ENCODE peak calls at places on chromosomes 2 and 18, in eight cellular contexts. U, F, W, R, V, E, Y and S are unnamed samples.

GRCh38 chr2:151891566-151892194 is 63.5 kb upstream of the ARL5A start:
- DNase-seq in U (peak; percentile 23), F (no peak), W (no peak), R (no peak), V (no peak), E (no peak), Y (peak; percentile 19), S (no peak)

GRCh38 chr2:239337877-239338484 is 62.8 kb downstream of the HDAC4 start:
- DNase-seq in U (peak; percentile 63), F (no peak), W (no peak), R (no peak), V (no peak), E (no peak), Y (no peak), S (no peak)

GRCh38 chr2:84971799-84972790 is 1.1 kb downstream of the KCMF1 start:
- DNase-seq in U (peak; percentile 48), F (peak; percentile 74), W (peak; percentile 42), R (peak; percentile 78), V (peak; percentile 61), E (no peak), Y (no peak), S (peak; percentile 75)

GRCh38 chr2:75619992-75620740 is 26.4 kb upstream of the MRPL19 start:
- DNase-seq in U (no peak), F (no peak), W (no peak), R (no peak), V (no peak), E (peak; percentile 53), Y (no peak), S (no peak)

GRCh38 chr2:182165196-182165595 is 179.5 kb downstream of the PPP1R1C start:
- DNase-seq in U (no peak), F (no peak), W (no peak), R (no peak), V (no peak), E (peak; percentile 39), Y (no peak), S (no peak)

GRCh38 chr2:204060896-204061640 is 124.5 kb downstream of the ICOS start:
- DNase-seq in U (no peak), F (no peak), W (no peak), R (no peak), V (no peak), E (no peak), Y (no peak), S (no peak)

GRCh38 chr2:37454851-37455762 is 110.7 kb downstream of the QPCT start:
- DNase-seq in U (no peak), F (no peak), W (no peak), R (no peak), V (no peak), E (no peak), Y (no peak), S (no peak)

GRCh38 chr2:85888020-85888744 is 608 bp downstream of the ST3GAL5 start:
- DNase-seq in U (peak; percentile 59), F (peak; percentile 52), W (no peak), R (peak; percentile 38), V (no peak), E (no peak), Y (no peak), S (peak; percentile 57)

DNA sequence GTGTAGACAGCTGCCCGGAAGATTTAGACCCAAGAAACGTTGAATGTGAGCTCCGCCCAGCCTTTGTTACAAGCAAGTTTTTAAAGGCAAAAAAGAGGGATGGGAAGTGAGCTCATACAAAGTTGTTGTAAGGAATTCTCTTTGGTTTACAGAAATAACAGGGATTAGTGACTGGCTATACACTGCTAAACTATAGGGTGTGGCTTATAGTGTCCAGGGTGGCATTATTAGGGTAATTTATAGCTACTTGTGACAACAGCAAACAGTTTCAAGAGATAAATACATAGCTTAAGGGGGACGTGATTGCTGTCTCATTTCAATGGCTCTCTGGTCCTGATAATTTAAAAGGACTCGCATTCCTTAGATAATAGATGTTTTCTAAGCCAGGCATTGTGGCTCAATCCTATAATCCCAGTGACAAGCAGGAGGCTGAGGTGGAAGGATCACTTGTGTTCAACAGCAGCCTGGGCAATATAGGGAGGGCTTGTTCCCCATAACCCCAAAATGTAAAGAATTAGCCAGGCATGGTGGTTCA is 66.5 kb upstream of the TGIF1 start:
- DNase-seq in U (peak; percentile 36), F (no peak), W (no peak), R (no peak), V (no peak), E (no peak), Y (no peak), S (no peak)
- H3K27ac ChIP-seq in U (no peak overlapping the region), F (no peak overlapping the region), W (no peak overlapping the region), R (no peak overlapping the region), V (no peak overlapping the region), E (no peak overlapping the region), Y (no peak overlapping the region), S (no peak overlapping the region)

GRCh38 chr2:46329803-46330775 is 32.9 kb downstream of the EPAS1 start:
- DNase-seq in U (no peak), F (no peak), W (peak; percentile 95), R (no peak), V (no peak), E (peak; percentile 91), Y (no peak), S (no peak)

GRCh38 chr2:46333912-46334311 is 36.7 kb downstream of the EPAS1 start:
- DNase-seq in U (peak; percentile 21), F (no peak), W (no peak), R (no peak), V (no peak), E (no peak), Y (no peak), S (no peak)

GRCh38 chr2:46329340-46329739 is 32.1 kb downstream of the EPAS1 start:
- DNase-seq in U (no peak), F (no peak), W (no peak), R (no peak), V (no peak), E (no peak), Y (no peak), S (no peak)

GRCh38 chr2:46332686-46333281 is 35.6 kb downstream of the EPAS1 start:
- DNase-seq in U (no peak), F (no peak), W (peak; percentile 45), R (no peak), V (no peak), E (peak; percentile 99), Y (no peak), S (no peak)

DNA sequence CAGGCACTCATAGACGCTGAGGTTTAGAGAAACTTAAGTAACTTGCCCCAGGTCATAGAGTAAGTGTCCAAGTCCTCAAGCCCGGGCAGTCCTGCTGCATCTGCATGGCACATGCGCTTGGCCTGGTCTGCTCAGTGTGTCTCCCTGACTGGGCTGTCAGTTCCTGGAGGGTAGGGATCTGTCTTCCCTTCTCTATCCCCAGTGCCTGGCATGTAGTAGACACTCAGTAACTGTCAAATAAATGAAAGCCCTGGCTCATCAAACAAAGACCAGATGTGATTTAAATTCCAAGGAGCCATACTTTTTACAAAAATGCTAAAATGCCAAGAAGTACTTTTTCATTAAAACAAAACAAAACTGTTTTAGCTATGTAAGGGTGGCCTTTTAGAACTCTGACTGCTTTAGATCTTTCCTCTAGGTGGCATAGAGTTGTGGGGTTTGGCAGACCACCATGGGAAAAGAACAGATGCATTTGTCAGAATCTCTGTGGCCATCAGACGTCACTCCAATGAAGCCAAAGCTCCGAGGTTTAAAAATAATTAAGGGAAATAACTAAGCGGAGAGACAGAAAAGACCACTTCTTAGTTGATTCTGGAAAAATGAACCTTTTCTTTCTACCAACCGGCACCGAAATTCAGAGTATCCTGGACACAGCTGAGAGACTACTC is 34.0 kb downstream of the EPAS1 start:
- DNase-seq in U (no peak), F (no peak), W (no peak), R (no peak), V (no peak), E (no peak), Y (no peak), S (no peak)
- H3K4me1 ChIP-seq in U (peaks cover 28% of the 10 kb centered on the region), F (no peaks in the 10 kb centered on the region), W (peaks cover 64% of the 10 kb centered on the region), R (peaks cover 3% of the 10 kb centered on the region), V (peaks cover 98% of the 10 kb centered on the region), E (peaks cover 84% of the 10 kb centered on the region), Y (peaks cover 75% of the 10 kb centered on the region), S (peaks cover 97% of the 10 kb centered on the region)

GRCh38 chr2:9758741-9759140 is 84.5 kb upstream of the TAF1B start:
- DNase-seq in U (no peak), F (no peak), W (no peak), R (no peak), V (no peak), E (peak; percentile 54), Y (peak; percentile 76), S (no peak)

GRCh38 chr2:9761547-9761946 is 81.7 kb upstream of the TAF1B start:
- DNase-seq in U (no peak), F (no peak), W (no peak), R (no peak), V (no peak), E (no peak), Y (no peak), S (no peak)

GRCh38 chr2:9760069-9760910 is 83.0 kb upstream of the TAF1B start:
- DNase-seq in U (no peak), F (no peak), W (no peak), R (no peak), V (no peak), E (peak; percentile 17), Y (no peak), S (no peak)

GRCh38 chr2:9762941-9763340 is 80.3 kb upstream of the TAF1B start:
- DNase-seq in U (no peak), F (no peak), W (no peak), R (no peak), V (no peak), E (no peak), Y (no peak), S (no peak)

DNA sequence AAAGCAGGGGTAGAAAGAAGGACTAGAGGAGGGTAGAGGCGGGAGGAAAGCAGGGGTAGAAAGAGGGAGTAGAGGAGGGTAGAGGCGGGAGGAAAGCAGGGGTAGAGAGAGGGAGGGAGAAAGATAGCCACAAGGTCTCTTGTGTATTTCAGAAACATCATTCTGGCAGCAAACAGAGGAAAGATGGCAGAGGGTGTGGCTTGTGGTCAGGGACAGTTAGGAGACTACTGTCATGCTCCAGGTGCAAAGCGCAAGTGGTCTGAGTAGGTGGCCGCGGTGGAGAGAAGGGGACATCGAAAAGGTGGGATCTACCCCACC is 82.4 kb upstream of the TAF1B start:
- DNase-seq in U (no peak), F (no peak), W (no peak), R (no peak), V (no peak), E (no peak), Y (no peak), S (no peak)
- H3K27ac ChIP-seq in U (no peak overlapping the region), F (no peak overlapping the region), W (no peak overlapping the region), R (no peak overlapping the region), V (no peak overlapping the region), E (no peak overlapping the region), Y (no peak overlapping the region), S (no peak overlapping the region)

DNA sequence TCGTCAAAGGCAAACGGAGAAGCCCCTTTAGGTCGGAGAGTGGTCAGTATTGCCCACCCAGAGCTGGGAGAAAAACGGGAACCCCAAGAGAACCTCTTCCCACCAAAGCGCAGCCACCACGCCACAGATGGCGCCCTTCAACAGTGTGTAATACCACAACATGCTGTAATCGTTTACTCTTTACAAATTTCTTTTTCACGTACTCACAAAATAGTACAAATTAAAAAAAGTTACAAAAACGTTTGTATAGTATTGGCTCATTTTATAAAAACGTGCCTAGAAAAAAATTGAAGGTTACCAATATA is 811 bp upstream of the NFE2L2 start:
- DNase-seq in U (peak; percentile 48), F (no peak), W (peak; percentile 59), R (peak; percentile 56), V (no peak), E (no peak), Y (peak; percentile 55), S (no peak)
- H3K4me1 ChIP-seq in U (peaks cover 29% of the 10 kb centered on the region), F (no peaks in the 10 kb centered on the region), W (peaks cover 5% of the 10 kb centered on the region), R (peaks cover 43% of the 10 kb centered on the region), V (peaks cover 39% of the 10 kb centered on the region), E (peaks cover 40% of the 10 kb centered on the region), Y (peaks cover 40% of the 10 kb centered on the region), S (peaks cover 35% of the 10 kb centered on the region)